ENCODE peak calls at places on chromosomes 7 and 10, in four cellular contexts. One of them, this sample, is unnamed.

GRCh38 chr10:93235686-93236085 is 162.0 kb downstream of the CYP26A1 start:
- DNase-seq in AG04450: no peak
- DNase-seq in fibroblast of lung: peak; percentile 37
- DNase-seq in BE2C: no peak
- DNase-seq in this sample: no peak

GRCh38 chr7:21134631-21135030 is 293.3 kb upstream of the SP4 start:
- DNase-seq in BE2C: no peak
- DNase-seq in fibroblast of lung: no peak
- DNase-seq in AG04450: no peak
- DNase-seq in this sample: no peak

GRCh38 chr7:144854839-144855424 is 19.1 kb upstream of the TPK1 start:
- DNase-seq in AG04450: no peak
- DNase-seq in BE2C: no peak
- DNase-seq in fibroblast of lung: peak; percentile 7
- DNase-seq in this sample: no peak

GRCh38 chr7:8290645-8291308 is 28.8 kb upstream of the ICA1 start:
- DNase-seq in BE2C: peak; percentile 82
- DNase-seq in fibroblast of lung: peak; percentile 13
- DNase-seq in AG04450: no peak
- DNase-seq in this sample: no peak

GRCh38 chr10:125159486-125159931 is 854 bp downstream of the CTBP2 start:
- DNase-seq in fibroblast of lung: no peak
- DNase-seq in AG04450: no peak
- DNase-seq in BE2C: no peak
- DNase-seq in this sample: no peak

GRCh38 chr7:13990984-13991790 is 1.7 kb upstream of the ETV1 start:
- DNase-seq in BE2C: peak; percentile 97
- DNase-seq in fibroblast of lung: peak; percentile 98
- DNase-seq in AG04450: peak; percentile 95
- DNase-seq in this sample: peak; percentile 97

GRCh38 chr10:63213489-63213888 is 80.4 kb downstream of the NRBF2 start:
- DNase-seq in BE2C: no peak
- DNase-seq in fibroblast of lung: no peak
- DNase-seq in AG04450: no peak
- DNase-seq in this sample: no peak

GRCh38 chr10:124174673-124175645 is 81.6 kb upstream of the CHST15 start:
- DNase-seq in BE2C: no peak
- DNase-seq in AG04450: no peak
- DNase-seq in fibroblast of lung: peak; percentile 33
- DNase-seq in this sample: no peak

GRCh38 chr10:58068809-58069208 is 198.9 kb downstream of the IPMK start:
- DNase-seq in fibroblast of lung: no peak
- DNase-seq in AG04450: no peak
- DNase-seq in BE2C: no peak
- DNase-seq in this sample: no peak

GRCh38 chr10:113320980-113321379 is 231.9 kb upstream of the HABP2 start:
- DNase-seq in BE2C: no peak
- DNase-seq in AG04450: no peak
- DNase-seq in fibroblast of lung: no peak
- DNase-seq in this sample: no peak

GRCh38 chr10:55426138-55426537 is 625.1 kb upstream of the PCDH15 start:
- DNase-seq in AG04450: no peak
- DNase-seq in fibroblast of lung: no peak
- DNase-seq in BE2C: peak; percentile 18
- DNase-seq in this sample: no peak

GRCh38 chr7:96182424-96183158 is 139.3 kb downstream of the SLC25A13 start:
- DNase-seq in AG04450: no peak
- DNase-seq in BE2C: no peak
- DNase-seq in fibroblast of lung: no peak
- DNase-seq in this sample: no peak

GRCh38 chr7:143931739-143932138 is 3.3 kb upstream of the OR2F2 start:
- DNase-seq in fibroblast of lung: no peak
- DNase-seq in BE2C: no peak
- DNase-seq in AG04450: no peak
- DNase-seq in this sample: no peak

GRCh38 chr10:3235996-3236510 is 63.5 kb upstream of the PITRM1 start:
- DNase-seq in fibroblast of lung: no peak
- DNase-seq in BE2C: no peak
- DNase-seq in AG04450: no peak
- DNase-seq in this sample: no peak

GRCh38 chr7:69880848-69881247 is 282.6 kb downstream of the AUTS2 start:
- DNase-seq in fibroblast of lung: no peak
- DNase-seq in AG04450: no peak
- DNase-seq in BE2C: no peak
- DNase-seq in this sample: no peak

GRCh38 chr10:74021248-74022055 is 23.5 kb downstream of the VCL start:
- DNase-seq in fibroblast of lung: peak; percentile 67
- DNase-seq in BE2C: no peak
- DNase-seq in AG04450: peak; percentile 74
- DNase-seq in this sample: no peak

GRCh38 chr7:127809285-127809702 is 157.3 kb downstream of the SND1 start:
- DNase-seq in AG04450: peak; percentile 7
- DNase-seq in fibroblast of lung: peak; percentile 78
- DNase-seq in BE2C: peak; percentile 87
- DNase-seq in this sample: peak; percentile 38

GRCh38 chr10:127851661-127852205 is 41.0 kb downstream of the CLRN3 start:
- DNase-seq in BE2C: no peak
- DNase-seq in AG04450: no peak
- DNase-seq in fibroblast of lung: no peak
- DNase-seq in this sample: no peak

GRCh38 chr7:27192546-27193334 is 7.2 kb downstream of the HOXA13 start:
- DNase-seq in AG04450: no peak
- DNase-seq in fibroblast of lung: no peak
- DNase-seq in BE2C: no peak
- DNase-seq in this sample: no peak

GRCh38 chr10:124632064-124632531 is 112.1 kb downstream of the FAM53B start:
- DNase-seq in AG04450: no peak
- DNase-seq in fibroblast of lung: peak; percentile 63
- DNase-seq in BE2C: no peak
- DNase-seq in this sample: no peak

GRCh38 chr10:77846718-77847311 is 79.7 kb downstream of the DLG5 start:
- DNase-seq in fibroblast of lung: peak; percentile 52
- DNase-seq in AG04450: peak; percentile 51
- DNase-seq in BE2C: peak; percentile 76
- DNase-seq in this sample: peak; percentile 43

GRCh38 chr7:35617076-35617475 is 77.9 kb downstream of the HERPUD2 start:
- DNase-seq in BE2C: no peak
- DNase-seq in AG04450: no peak
- DNase-seq in fibroblast of lung: peak; percentile 23
- DNase-seq in this sample: no peak

GRCh38 chr10:92656266-92656961 is 33.3 kb upstream of the HHEX start:
- DNase-seq in BE2C: no peak
- DNase-seq in AG04450: no peak
- DNase-seq in fibroblast of lung: no peak
- DNase-seq in this sample: no peak

GRCh38 chr7:115475774-115476407 is 554.0 kb downstream of the MDFIC start:
- DNase-seq in AG04450: no peak
- DNase-seq in BE2C: no peak
- DNase-seq in fibroblast of lung: peak; percentile 29
- DNase-seq in this sample: no peak

GRCh38 chr7:81560708-81561107 is 209.1 kb downstream of the HGF start:
- DNase-seq in fibroblast of lung: peak; percentile 9
- DNase-seq in BE2C: no peak
- DNase-seq in AG04450: no peak
- DNase-seq in this sample: no peak

GRCh38 chr10:114872519-114873087 is 51.0 kb downstream of the FHIP2A start:
- DNase-seq in fibroblast of lung: no peak
- DNase-seq in AG04450: no peak
- DNase-seq in BE2C: no peak
- DNase-seq in this sample: no peak

GRCh38 chr10:114876602-114877300 is 55.2 kb downstream of the FHIP2A start:
- DNase-seq in BE2C: peak; percentile 84
- DNase-seq in fibroblast of lung: peak; percentile 44
- DNase-seq in AG04450: no peak
- DNase-seq in this sample: peak; percentile 38

GRCh38 chr10:114877301-114877644 is 55.7 kb downstream of the FHIP2A start:
- DNase-seq in AG04450: no peak
- DNase-seq in BE2C: no peak
- DNase-seq in fibroblast of lung: no peak
- DNase-seq in this sample: no peak

GRCh38 chr10:114876169-114876568 is 54.6 kb downstream of the FHIP2A start:
- DNase-seq in fibroblast of lung: no peak
- DNase-seq in AG04450: no peak
- DNase-seq in BE2C: no peak
- DNase-seq in this sample: no peak

GRCh38 chr10:114874827-114875541 is 53.4 kb downstream of the FHIP2A start:
- DNase-seq in fibroblast of lung: peak; percentile 67
- DNase-seq in AG04450: no peak
- DNase-seq in BE2C: peak; percentile 74
- DNase-seq in this sample: no peak
- TF ChIP-seq CTCF in fibroblast of lung: peak; percentile 4
- TF ChIP-seq CTCF in AG04450: peak; percentile 36
- TF ChIP-seq CTCF in BE2C: peak; percentile 28
- TF ChIP-seq CTCF in this sample: peak; percentile 21

DNA sequence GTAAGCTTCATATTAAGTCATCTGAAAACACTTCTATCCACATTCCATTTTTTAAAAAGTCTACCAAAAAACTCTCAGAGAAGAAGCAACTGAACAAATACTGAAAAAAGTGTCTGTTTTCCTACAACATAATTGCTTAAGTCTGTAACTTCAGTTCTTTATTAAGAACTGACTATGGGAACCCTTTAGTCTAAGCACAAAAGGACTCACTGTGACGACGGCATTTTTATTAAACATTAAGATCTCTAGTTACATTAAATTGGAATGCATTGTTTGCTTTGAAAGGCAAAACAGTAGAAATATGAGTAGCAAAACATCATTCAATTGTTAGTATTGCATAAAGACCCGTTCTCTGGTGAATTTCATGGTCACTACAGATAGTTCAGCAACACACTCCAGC is 5.8 kb upstream of the FAM3C start:
- DNase-seq in fibroblast of lung: no peak
- DNase-seq in BE2C: no peak
- DNase-seq in AG04450: no peak
- DNase-seq in this sample: no peak
- H3K4me3 ChIP-seq in fibroblast of lung: no peak overlapping the region
- H3K4me3 ChIP-seq in BE2C: no peak overlapping the region
- H3K4me3 ChIP-seq in AG04450: no peak overlapping the region
- H3K4me3 ChIP-seq in this sample: no peak overlapping the region

DNA sequence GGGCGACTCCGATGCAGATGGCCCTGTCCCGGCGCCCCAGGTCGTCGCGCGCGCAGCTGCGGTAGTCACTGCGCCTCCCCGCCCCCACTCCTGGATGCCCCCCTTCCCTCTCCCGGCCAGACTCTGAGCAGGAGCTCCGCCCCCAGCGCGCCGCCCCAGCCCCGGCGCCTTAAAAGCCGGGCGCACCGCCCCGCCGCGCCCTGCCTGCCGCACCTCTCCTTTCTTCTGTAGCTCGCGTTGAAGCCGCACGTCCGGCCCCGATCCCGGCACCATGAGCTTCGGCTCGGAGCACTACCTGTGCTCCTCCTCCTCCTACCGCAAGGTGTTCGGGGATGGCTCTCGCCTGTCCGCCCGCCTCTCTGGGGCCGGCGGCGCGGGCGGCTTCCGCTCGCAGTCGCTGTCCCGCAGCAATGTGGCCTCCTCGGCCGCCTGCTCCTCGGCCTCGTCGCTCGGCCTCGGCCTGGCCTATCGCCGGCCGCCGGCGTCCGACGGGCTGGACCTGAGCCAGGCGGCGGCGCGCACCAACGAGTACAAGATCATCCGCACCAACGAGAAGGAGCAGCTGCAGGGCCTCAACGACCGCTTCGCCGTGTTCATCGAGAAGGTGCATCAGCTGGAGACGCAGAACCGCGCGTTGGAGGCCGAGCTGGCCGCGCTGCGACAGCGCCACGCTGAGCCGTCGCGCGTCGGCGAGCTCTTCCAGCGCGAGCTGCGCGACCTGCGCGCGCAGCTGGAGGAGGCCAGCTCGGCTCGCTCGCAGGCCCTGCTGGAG is at the start of gene INA:
- DNase-seq in fibroblast of lung: peak; percentile 45
- DNase-seq in AG04450: no peak
- DNase-seq in BE2C: peak; percentile 87
- DNase-seq in this sample: no peak
- TF ChIP-seq CTCF in fibroblast of lung: no peak
- TF ChIP-seq CTCF in AG04450: no peak
- TF ChIP-seq CTCF in BE2C: peak; percentile 3
- TF ChIP-seq CTCF in this sample: no peak

GRCh38 chr10:68211635-68212034 is 20.3 kb downstream of the ATOH7 start:
- DNase-seq in BE2C: no peak
- DNase-seq in fibroblast of lung: no peak
- DNase-seq in AG04450: no peak
- DNase-seq in this sample: no peak
- H3K4me3 ChIP-seq in BE2C: no peak overlapping the region
- H3K4me3 ChIP-seq in fibroblast of lung: no peak overlapping the region
- H3K4me3 ChIP-seq in AG04450: no peak overlapping the region
- H3K4me3 ChIP-seq in this sample: no peak overlapping the region

GRCh38 chr10:69406816-69407580 is 9.7 kb downstream of the TACR2 start:
- DNase-seq in fibroblast of lung: no peak
- DNase-seq in BE2C: no peak
- DNase-seq in AG04450: no peak
- DNase-seq in this sample: no peak
- TF ChIP-seq CTCF in fibroblast of lung: no peak
- TF ChIP-seq CTCF in BE2C: no peak
- TF ChIP-seq CTCF in AG04450: no peak
- TF ChIP-seq CTCF in this sample: no peak

GRCh38 chr10:26214538-26215461 is 1.8 kb upstream of the GAD2 start:
- DNase-seq in AG04450: no peak
- DNase-seq in fibroblast of lung: no peak
- DNase-seq in BE2C: no peak
- DNase-seq in this sample: no peak

GRCh38 chr10:26215534-26215922 is 1.0 kb upstream of the GAD2 start:
- DNase-seq in BE2C: no peak
- DNase-seq in AG04450: no peak
- DNase-seq in fibroblast of lung: no peak
- DNase-seq in this sample: no peak

GRCh38 chr10:26212511-26212910 is 4.1 kb upstream of the GAD2 start:
- DNase-seq in fibroblast of lung: no peak
- DNase-seq in AG04450: no peak
- DNase-seq in BE2C: no peak
- DNase-seq in this sample: no peak

GRCh38 chr10:26213157-26213780 is 3.3 kb upstream of the GAD2 start:
- DNase-seq in BE2C: no peak
- DNase-seq in AG04450: no peak
- DNase-seq in fibroblast of lung: no peak
- DNase-seq in this sample: no peak

DNA sequence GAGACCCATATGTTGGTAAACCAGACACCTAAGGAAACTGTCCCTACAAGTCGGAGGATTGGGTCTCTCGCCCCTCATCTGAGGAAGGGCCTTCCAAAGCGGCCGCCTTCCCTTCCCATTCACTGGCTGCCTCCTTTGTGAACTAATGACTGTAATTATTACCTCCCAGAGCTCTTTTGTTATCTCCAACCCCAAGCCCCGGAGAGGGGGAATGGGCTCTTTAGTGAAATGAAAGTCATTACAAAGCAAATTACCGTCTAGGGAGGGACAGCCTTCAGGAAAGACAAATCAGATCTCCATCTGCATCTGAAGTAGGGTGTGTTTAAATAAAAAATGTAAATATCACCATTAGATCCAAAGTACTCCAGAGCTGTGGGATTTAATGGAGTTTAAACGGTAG is 2.6 kb upstream of the GAD2 start:
- DNase-seq in AG04450: no peak
- DNase-seq in BE2C: no peak
- DNase-seq in fibroblast of lung: no peak
- DNase-seq in this sample: no peak
- H3K4me3 ChIP-seq in AG04450: no peak overlapping the region
- H3K4me3 ChIP-seq in BE2C: no peak overlapping the region
- H3K4me3 ChIP-seq in fibroblast of lung: no peak overlapping the region
- H3K4me3 ChIP-seq in this sample: no peak overlapping the region

This sample was measured in HFF-Myc.